ENCODE peak calls at places on chromosome 13, in eight cellular contexts. N, M, T, A, C, J, F and Q are unnamed samples.

GRCh38 chr13:66826398-66826797 is 403.7 kb downstream of the PCDH9 start:
- DNase-seq in N (no peak), M (no peak), T (no peak), A (no peak), C (no peak), J (no peak), F (no peak), Q (no peak)

GRCh38 chr13:110109910-110110309 is 197.0 kb downstream of the COL4A1 start:
- DNase-seq in N (no peak), M (no peak), T (no peak), A (peak; percentile 36), C (no peak), J (no peak), F (peak; percentile 93), Q (peak; percentile 80)

GRCh38 chr13:58855283-58855682 is 1223.7 kb downstream of the PCDH17 start:
- DNase-seq in N (no peak), M (no peak), T (no peak), A (peak; percentile 12), C (no peak), J (peak; percentile 11), F (peak; percentile 74), Q (no peak)

GRCh38 chr13:95564948-95565347 is 12.4 kb downstream of the CLDN10 start:
- DNase-seq in N (no peak), M (no peak), T (no peak), A (no peak), C (no peak), J (no peak), F (peak; percentile 83), Q (no peak)

GRCh38 chr13:25872871-25873607 is 178.8 kb downstream of the SHISA2 start:
- DNase-seq in N (no peak), M (no peak), T (no peak), A (no peak), C (no peak), J (no peak), F (peak; percentile 37), Q (no peak)

GRCh38 chr13:111037838-111038397 is 77.2 kb upstream of the ARHGEF7 start:
- DNase-seq in N (no peak), M (no peak), T (no peak), A (no peak), C (no peak), J (no peak), F (no peak), Q (no peak)

GRCh38 chr13:86020350-86021002 is 221.3 kb upstream of the SLITRK6 start:
- DNase-seq in N (no peak), M (no peak), T (no peak), A (peak; percentile 78), C (no peak), J (peak; percentile 2), F (peak; percentile 65), Q (no peak)

GRCh38 chr13:25112856-25113255 is 16.9 kb downstream of the PABPC3 start:
- DNase-seq in N (no peak), M (no peak), T (no peak), A (no peak), C (no peak), J (no peak), F (no peak), Q (no peak)

GRCh38 chr13:94419304-94419943 is 60.1 kb downstream of the DCT start:
- DNase-seq in N (no peak), M (no peak), T (peak; percentile 9), A (no peak), C (no peak), J (no peak), F (peak; percentile 65), Q (no peak)

GRCh38 chr13:33918199-33918932 is 100.4 kb downstream of the RFC3 start:
- DNase-seq in N (no peak), M (no peak), T (no peak), A (peak; percentile 46), C (peak; percentile 4), J (peak; percentile 20), F (peak; percentile 75), Q (no peak)

GRCh38 chr13:112747256-112747655 is 57.4 kb downstream of the ATP11A start:
- DNase-seq in N (no peak), M (no peak), T (no peak), A (no peak), C (no peak), J (no peak), F (no peak), Q (no peak)

GRCh38 chr13:36297600-36298338 is at the start of gene CCDC169:
- DNase-seq in N (peak; percentile 32), M (no peak), T (peak; percentile 18), A (peak; percentile 79), C (no peak), J (peak; percentile 52), F (peak; percentile 47), Q (peak; percentile 76)

GRCh38 chr13:73288596-73288995 is 229.8 kb downstream of the KLF5 start:
- DNase-seq in N (no peak), M (no peak), T (no peak), A (no peak), C (no peak), J (no peak), F (no peak), Q (no peak)